ENCODE peak calls at places on chromosomes 4 and X, in four cellular contexts. One of them, this sample, is unnamed.

GRCh38 chrX:96906741-96907140 is 23.0 kb downstream of the RPA4 start:
- DNase-seq in H9: no peak
- DNase-seq in PC-3: peak
- DNase-seq in GM23248: peak
- DNase-seq in this sample: no peak

GRCh38 chrX:12901486-12901885 is 4.9 kb upstream of the TLR8 start:
- DNase-seq in H9: peak
- DNase-seq in PC-3: peak
- DNase-seq in GM23248: peak
- DNase-seq in this sample: peak

GRCh38 chrX:44291468-44292116 is 51.9 kb downstream of the EFHC2 start:
- DNase-seq in H9: no peak
- DNase-seq in PC-3: no peak
- DNase-seq in GM23248: no peak
- DNase-seq in this sample: no peak

GRCh38 chr4:76782837-76783236 is 115.1 kb downstream of the SOWAHB start:
- DNase-seq in H9: no peak
- DNase-seq in PC-3: peak
- DNase-seq in GM23248: peak
- DNase-seq in this sample: no peak

GRCh38 chr4:184097240-184097619 is 120.4 kb downstream of the ENPP6 start:
- DNase-seq in H9: peak
- DNase-seq in PC-3: no peak
- DNase-seq in GM23248: peak
- DNase-seq in this sample: no peak

GRCh38 chrX:126985027-126985426 is 165.5 kb downstream of the PRR32 start:
- DNase-seq in H9: no peak
- DNase-seq in PC-3: no peak
- DNase-seq in GM23248: no peak
- DNase-seq in this sample: no peak

GRCh38 chr4:24772061-24772705 is 23.2 kb upstream of the SOD3 start:
- DNase-seq in H9: no peak
- DNase-seq in PC-3: no peak
- DNase-seq in GM23248: no peak
- DNase-seq in this sample: no peak

GRCh38 chrX:135302269-135302873 is 6.9 kb upstream of the ETDC start:
- DNase-seq in H9: no peak
- DNase-seq in PC-3: no peak
- DNase-seq in GM23248: no peak
- DNase-seq in this sample: no peak

GRCh38 chr4:6324999-6325790 is 55.5 kb downstream of the WFS1 start:
- DNase-seq in H9: no peak
- DNase-seq in PC-3: peak
- DNase-seq in GM23248: peak
- DNase-seq in this sample: no peak

GRCh38 chr4:24794916-24795665 is at the start of gene SOD3:
- DNase-seq in H9: peak
- DNase-seq in PC-3: peak
- DNase-seq in GM23248: peak
- DNase-seq in this sample: no peak

GRCh38 chrX:112235547-112235946 is 153.0 kb upstream of the TRPC5 start:
- DNase-seq in H9: no peak
- DNase-seq in PC-3: no peak
- DNase-seq in GM23248: no peak
- DNase-seq in this sample: no peak

GRCh38 chr4:30962949-30963348 is 242.8 kb downstream of the PCDH7 start:
- DNase-seq in H9: no peak
- DNase-seq in PC-3: no peak
- DNase-seq in GM23248: no peak
- DNase-seq in this sample: no peak

GRCh38 chrX:43813898-43814297 is 68.4 kb downstream of the MAOB start:
- DNase-seq in H9: peak
- DNase-seq in PC-3: peak
- DNase-seq in GM23248: peak
- DNase-seq in this sample: no peak

GRCh38 chr4:3676907-3677495 is 89.2 kb upstream of the ADRA2C start:
- DNase-seq in H9: no peak
- DNase-seq in PC-3: no peak
- DNase-seq in GM23248: no peak
- DNase-seq in this sample: no peak

GRCh38 chr4:156615066-156615514 is 356.5 kb downstream of the PDGFC start:
- DNase-seq in H9: no peak
- DNase-seq in PC-3: no peak
- DNase-seq in GM23248: peak
- DNase-seq in this sample: no peak

GRCh38 chr4:146522098-146522861 is 540 bp upstream of the SLC10A7 start:
- DNase-seq in H9: peak
- DNase-seq in PC-3: peak
- DNase-seq in GM23248: peak
- DNase-seq in this sample: peak

GRCh38 chr4:176805155-176805554 is 12.4 kb upstream of the VEGFC start:
- DNase-seq in H9: no peak
- DNase-seq in PC-3: no peak
- DNase-seq in GM23248: peak
- DNase-seq in this sample: no peak

GRCh38 chr4:780730-781492 is 45.0 kb downstream of the CPLX1 start:
- DNase-seq in H9: no peak
- DNase-seq in PC-3: no peak
- DNase-seq in GM23248: peak
- DNase-seq in this sample: no peak

GRCh38 chr4:124722069-124722468 is 9.5 kb upstream of the ANKRD50 start:
- DNase-seq in H9: no peak
- DNase-seq in PC-3: no peak
- DNase-seq in GM23248: peak
- DNase-seq in this sample: no peak

GRCh38 chrX:320126-320783 is 1.7 kb upstream of the GTPBP6 start:
- DNase-seq in H9: no peak
- DNase-seq in PC-3: peak
- DNase-seq in GM23248: peak
- DNase-seq in this sample: no peak

GRCh38 chr4:6530964-6531363 is 44.0 kb upstream of the MAN2B2 start:
- DNase-seq in H9: no peak
- DNase-seq in PC-3: no peak
- DNase-seq in GM23248: no peak
- DNase-seq in this sample: no peak

GRCh38 chr4:25814737-25815136 is 48.1 kb downstream of the SEL1L3 start:
- DNase-seq in H9: no peak
- DNase-seq in PC-3: no peak
- DNase-seq in GM23248: no peak
- DNase-seq in this sample: no peak

GRCh38 chr4:147707892-147708672 is 23.8 kb upstream of the ARHGAP10 start:
- DNase-seq in H9: no peak
- DNase-seq in PC-3: peak
- DNase-seq in GM23248: peak
- DNase-seq in this sample: peak

GRCh38 chr4:182642831-182643230 is 274.4 kb downstream of the DCTD start:
- DNase-seq in H9: no peak
- DNase-seq in PC-3: peak
- DNase-seq in GM23248: peak
- DNase-seq in this sample: no peak

GRCh38 chr4:156677136-156677535 is 294.5 kb downstream of the PDGFC start:
- DNase-seq in H9: no peak
- DNase-seq in PC-3: peak
- DNase-seq in GM23248: peak
- DNase-seq in this sample: peak

GRCh38 chr4:42345962-42346544 is 51.2 kb upstream of the SHISA3 start:
- DNase-seq in H9: no peak
- DNase-seq in PC-3: no peak
- DNase-seq in GM23248: no peak
- DNase-seq in this sample: no peak

GRCh38 chr4:150256841-150257273 is 178.6 kb downstream of the DCLK2 start:
- DNase-seq in H9: peak
- DNase-seq in PC-3: no peak
- DNase-seq in GM23248: no peak
- DNase-seq in this sample: no peak

GRCh38 chr4:23022032-23022431 is 329.3 kb downstream of the GBA3 start:
- DNase-seq in H9: no peak
- DNase-seq in PC-3: peak
- DNase-seq in GM23248: peak
- DNase-seq in this sample: no peak

GRCh38 chr4:26611879-26612278 is 28.0 kb downstream of the TBC1D19 start:
- DNase-seq in H9: no peak
- DNase-seq in PC-3: no peak
- DNase-seq in GM23248: no peak
- DNase-seq in this sample: peak

GRCh38 chr4:122703868-122704267 is 28.6 kb upstream of the BBS12 start:
- DNase-seq in H9: no peak
- DNase-seq in PC-3: no peak
- DNase-seq in GM23248: peak
- DNase-seq in this sample: no peak

GRCh38 chr4:149293233-149293632 is 522.4 kb downstream of the IQCM start:
- DNase-seq in H9: no peak
- DNase-seq in PC-3: no peak
- DNase-seq in GM23248: no peak
- DNase-seq in this sample: no peak

GRCh38 chrX:74372272-74372671 is 49.0 kb upstream of the SLC16A2 start:
- DNase-seq in H9: no peak
- DNase-seq in PC-3: peak
- DNase-seq in GM23248: no peak
- DNase-seq in this sample: no peak

DNA sequence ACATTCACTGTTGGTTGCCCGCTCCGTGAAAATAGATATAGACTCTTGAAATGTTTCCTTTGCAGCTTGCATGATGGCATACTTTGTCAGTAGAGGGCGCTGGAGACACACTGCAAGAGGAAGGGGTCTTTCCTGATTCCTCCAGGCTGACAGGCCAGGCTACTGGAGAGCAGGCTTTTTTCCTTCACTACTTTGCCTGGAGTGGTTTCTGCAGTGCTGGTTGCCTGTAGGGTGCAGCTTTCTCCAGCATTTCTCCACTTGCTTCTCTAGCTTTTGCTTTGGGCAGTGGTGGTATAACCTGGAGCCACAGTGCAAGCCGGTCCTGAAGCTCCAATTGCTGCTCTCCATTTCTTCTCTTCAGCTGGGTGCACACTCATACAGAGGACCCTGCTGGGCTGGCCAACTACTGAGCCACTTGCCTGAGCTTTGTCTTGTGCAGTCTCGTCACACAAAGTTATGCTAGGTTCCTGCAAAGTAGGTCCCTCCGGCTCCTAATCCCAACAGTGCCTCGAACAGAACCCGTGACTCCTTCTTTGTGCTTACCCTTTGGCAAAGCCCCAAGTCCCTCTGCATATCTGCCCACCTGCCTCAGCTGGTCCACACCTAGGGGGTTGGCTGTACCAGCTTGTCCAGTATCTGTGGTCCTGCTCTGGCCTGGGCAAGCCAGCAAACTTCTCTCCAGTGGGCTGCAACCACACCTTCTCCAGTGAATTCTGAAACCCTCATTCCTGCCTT is 46.3 kb downstream of the RASSF6 start:
- DNase-seq in H9: peak
- DNase-seq in PC-3: peak
- DNase-seq in GM23248: peak
- DNase-seq in this sample: peak
- H3K4me2 ChIP-seq in H9: no peak
- H3K4me2 ChIP-seq in PC-3: peak
- H3K4me2 ChIP-seq in GM23248: no peak
- H3K4me2 ChIP-seq in this sample: no peak

GRCh38 chr4:56181140-56181950 is 205.9 kb downstream of the AASDH start:
- DNase-seq in H9: no peak
- DNase-seq in PC-3: no peak
- DNase-seq in GM23248: peak
- DNase-seq in this sample: no peak
- H2AFZ ChIP-seq in H9: no peak
- H2AFZ ChIP-seq in PC-3: no peak
- H2AFZ ChIP-seq in GM23248: peak
- H2AFZ ChIP-seq in this sample: no peak

DNA sequence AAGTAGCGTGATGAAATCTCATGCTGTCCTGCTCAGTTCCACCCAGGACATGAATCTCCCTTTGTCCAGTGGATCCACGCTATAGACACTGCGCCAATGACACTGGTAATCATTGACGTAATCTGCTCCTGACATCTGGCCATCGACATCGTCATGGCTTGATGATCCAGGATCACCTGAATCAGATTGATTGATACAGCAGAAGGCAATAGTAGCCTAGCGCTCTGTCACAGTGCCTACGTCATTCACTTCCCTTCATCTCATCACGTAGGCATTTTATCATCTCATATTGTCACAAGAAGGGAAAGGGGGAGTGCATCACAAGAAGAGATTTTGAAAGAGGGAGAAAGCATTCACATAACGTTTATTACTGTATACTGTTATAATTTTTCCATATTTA is 68.8 kb downstream of the STK32B start:
- DNase-seq in H9: no peak
- DNase-seq in PC-3: no peak
- DNase-seq in GM23248: no peak
- DNase-seq in this sample: no peak
- H3K4me2 ChIP-seq in H9: no peak
- H3K4me2 ChIP-seq in PC-3: no peak
- H3K4me2 ChIP-seq in GM23248: peak
- H3K4me2 ChIP-seq in this sample: no peak

DNA sequence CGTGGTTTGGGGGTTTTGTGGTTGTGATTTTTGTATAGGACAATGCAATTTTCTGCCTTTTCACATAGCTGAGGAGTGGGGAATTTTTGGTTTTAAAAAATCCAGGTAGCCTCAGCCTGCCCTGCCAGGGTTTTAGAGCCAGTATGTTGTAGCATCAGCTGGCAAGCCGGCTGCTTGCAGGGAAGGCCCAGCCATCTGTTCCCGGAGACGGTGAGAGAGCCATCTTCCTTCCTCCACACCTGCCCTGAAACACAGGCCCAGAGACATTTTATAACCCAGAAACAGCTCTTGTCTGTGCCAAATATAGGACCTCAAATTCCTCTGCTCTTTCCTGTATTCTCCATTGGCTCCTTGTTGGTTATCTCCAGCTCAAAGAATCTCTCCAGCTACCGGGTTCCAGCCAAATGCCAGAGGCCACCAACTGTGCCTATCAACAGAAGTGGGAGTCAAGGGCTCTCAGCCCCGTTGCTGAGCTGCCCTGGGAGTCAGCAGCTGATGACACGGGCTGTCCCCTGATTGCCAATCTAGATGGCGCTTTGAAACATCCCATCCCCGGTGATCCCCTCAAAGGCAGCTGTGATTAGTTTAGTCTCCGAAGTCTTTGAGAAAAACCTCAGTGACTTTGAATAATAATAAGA is 595.2 kb downstream of the MID1IP1 start:
- DNase-seq in H9: no peak
- DNase-seq in PC-3: no peak
- DNase-seq in GM23248: no peak
- DNase-seq in this sample: no peak
- H2AFZ ChIP-seq in H9: no peak
- H2AFZ ChIP-seq in PC-3: no peak
- H2AFZ ChIP-seq in GM23248: no peak
- H2AFZ ChIP-seq in this sample: no peak

DNA sequence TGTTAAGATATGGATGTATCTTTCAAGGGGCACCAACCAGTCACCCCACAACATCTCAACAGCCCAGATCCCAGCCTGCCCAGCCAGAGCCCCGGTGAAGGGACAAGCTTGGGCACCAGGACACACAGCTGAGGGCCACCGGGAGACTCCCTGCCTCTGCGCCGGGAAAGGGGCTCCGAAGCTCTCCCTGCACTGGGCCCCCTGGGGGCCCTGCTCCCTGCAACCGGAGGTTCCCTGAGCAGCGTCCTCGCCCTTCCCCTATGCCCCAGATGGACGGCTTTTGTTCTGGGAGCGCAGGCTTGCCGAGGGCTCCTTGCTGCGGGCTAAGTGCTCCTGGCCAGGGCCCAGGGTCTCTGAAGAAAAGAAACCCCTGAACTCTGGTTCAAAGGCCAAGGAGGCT is 944 bp upstream of the ZFP92 start:
- DNase-seq in H9: no peak
- DNase-seq in PC-3: no peak
- DNase-seq in GM23248: no peak
- DNase-seq in this sample: no peak
- H3K4me2 ChIP-seq in H9: no peak
- H3K4me2 ChIP-seq in PC-3: no peak
- H3K4me2 ChIP-seq in GM23248: no peak
- H3K4me2 ChIP-seq in this sample: no peak